ENCODE peak calls at places on chromosomes 5 and 9, in six cellular contexts. P is upper lobe of right lung; N is CD8-positive, alpha-beta T cell; Z is SK-N-SH; Y is foreskin fibroblast; E is brain microvascular endothelial cell. W is an unnamed sample.

GRCh38 chr5:149857499-149857898 is 87.1 kb downstream of the PDE6A start:
- DNase-seq in P (peak; percentile 74), N (no peak), Z (peak; percentile 33), Y (peak; percentile 72), E (peak; percentile 27), W (no peak)

GRCh38 chr5:145811834-145812625 is 23.1 kb downstream of the PRELID2 start:
- DNase-seq in P (no peak), N (no peak), Z (no peak), Y (peak; percentile 74), E (peak; percentile 53), W (no peak)

GRCh38 chr5:109939109-109939682 is 249.5 kb downstream of the MAN2A1 start:
- DNase-seq in P (no peak), N (no peak), Z (no peak), Y (peak; percentile 5), E (peak; percentile 88), W (no peak)

GRCh38 chr9:106403081-106403480 is 459.9 kb upstream of the ZNF462 start:
- DNase-seq in P (no peak), N (no peak), Z (no peak), Y (no peak), E (peak; percentile 25), W (no peak)

GRCh38 chr9:89494199-89494598 is 3.7 kb downstream of the SEMA4D start:
- DNase-seq in P (no peak), N (no peak), Z (no peak), Y (no peak), E (no peak), W (no peak)

GRCh38 chr5:145014109-145014508 is 821.0 kb downstream of the PRELID2 start:
- DNase-seq in P (no peak), N (no peak), Z (no peak), Y (no peak), E (no peak), W (no peak)

GRCh38 chr9:4297151-4297794 is 2.6 kb downstream of the GLIS3 start:
- DNase-seq in P (peak; percentile 86), N (peak; percentile 27), Z (peak; percentile 54), Y (peak; percentile 92), E (peak; percentile 88), W (peak; percentile 87)

GRCh38 chr9:84775056-84775648 is 105.6 kb downstream of the NTRK2 start:
- DNase-seq in P (no peak), N (no peak), Z (no peak), Y (no peak), E (no peak), W (no peak)

GRCh38 chr9:69019808-69020207 is 5.9 kb upstream of the PRKACG start:
- DNase-seq in P (no peak), N (peak; percentile 27), Z (no peak), Y (no peak), E (no peak), W (no peak)

GRCh38 chr5:98594098-98594497 is 179.4 kb upstream of the RGMB start:
- DNase-seq in P (no peak), N (no peak), Z (no peak), Y (no peak), E (no peak), W (no peak)

GRCh38 chr5:1321576-1321975 is 23.3 kb downstream of the CLPTM1L start:
- DNase-seq in P (peak; percentile 50), N (no peak), Z (no peak), Y (no peak), E (no peak), W (no peak)

GRCh38 chr5:42889311-42889933 is 77.7 kb upstream of the SELENOP start:
- DNase-seq in P (no peak), N (peak; percentile 56), Z (peak; percentile 57), Y (peak; percentile 86), E (peak; percentile 62), W (peak; percentile 41)

GRCh38 chr9:123832858-123833257 is 97.1 kb downstream of the DENND1A start:
- DNase-seq in P (no peak), N (no peak), Z (no peak), Y (no peak), E (no peak), W (no peak)

GRCh38 chr5:40616791-40617190 is 62.9 kb upstream of the PTGER4 start:
- DNase-seq in P (no peak), N (no peak), Z (no peak), Y (no peak), E (no peak), W (no peak)

GRCh38 chr5:33041586-33041985 is 330.5 kb downstream of the NPR3 start:
- DNase-seq in P (peak; percentile 51), N (no peak), Z (no peak), Y (no peak), E (no peak), W (no peak)

GRCh38 chr9:129697956-129698757 is 32.7 kb downstream of the PRRX2 start:
- DNase-seq in P (no peak), N (no peak), Z (peak; percentile 67), Y (peak; percentile 84), E (no peak), W (no peak)

GRCh38 chr9:125632321-125633115 is 74.5 kb downstream of the MAPKAP1 start:
- DNase-seq in P (no peak), N (no peak), Z (no peak), Y (no peak), E (no peak), W (no peak)

GRCh38 chr5:135810188-135810943 is 24.1 kb upstream of the SLC25A48 start:
- DNase-seq in P (no peak), N (no peak), Z (no peak), Y (no peak), E (no peak), W (no peak)

GRCh38 chr5:91177085-91177484 is 206.0 kb downstream of the ARRDC3 start:
- DNase-seq in P (no peak), N (no peak), Z (no peak), Y (no peak), E (no peak), W (no peak)

GRCh38 chr5:10710513-10711128 is 50.4 kb downstream of the DAP start:
- DNase-seq in P (no peak), N (no peak), Z (no peak), Y (no peak), E (no peak), W (no peak)

GRCh38 chr5:130227699-130228098 is 323.4 kb downstream of the CHSY3 start:
- DNase-seq in P (no peak), N (no peak), Z (no peak), Y (no peak), E (no peak), W (no peak)

GRCh38 chr9:79233542-79233941 is 338.2 kb upstream of the TLE4 start:
- DNase-seq in P (no peak), N (no peak), Z (peak; percentile 24), Y (peak; percentile 49), E (peak; percentile 22), W (no peak)
- TF ChIP-seq CTCF in P (peak; percentile 25), N (no peak), Z (peak; percentile 42), Y (peak; percentile 29), E (peak; percentile 76), W (peak; percentile 37)

GRCh38 chr5:36418172-36418979 is 116.7 kb upstream of the RANBP3L start:
- DNase-seq in P (no peak), N (no peak), Z (no peak), Y (peak; percentile 32), E (no peak), W (no peak)
- H3K4me3 ChIP-seq in P (no peak overlapping the region), N (no peak overlapping the region), Z (no peak overlapping the region), Y (no peak overlapping the region), E (no peak overlapping the region), W (no peak overlapping the region)

DNA sequence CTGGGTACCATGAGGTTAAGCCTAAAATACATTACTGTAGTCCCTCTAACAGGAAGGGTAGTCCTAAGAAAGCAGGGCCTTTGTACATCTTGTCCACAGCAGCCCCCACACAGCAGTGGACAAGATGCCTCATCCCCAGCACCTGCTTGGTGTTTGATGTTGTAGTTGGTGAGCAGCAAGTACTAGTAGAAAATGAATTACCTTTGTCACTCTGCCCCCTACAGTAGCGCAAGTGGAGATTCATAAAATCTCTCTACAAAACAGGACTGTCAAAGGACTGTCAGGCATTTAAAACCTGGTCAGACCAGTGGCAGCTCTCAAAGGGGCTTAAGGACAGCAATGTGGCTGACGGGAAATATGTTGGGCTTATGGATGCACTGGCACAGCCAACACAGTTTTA is 122.5 kb downstream of the TMEM174 start:
- DNase-seq in P (no peak), N (no peak), Z (no peak), Y (no peak), E (no peak), W (no peak)
- TF ChIP-seq CTCF in P (peak; percentile 16), N (no peak), Z (peak; percentile 43), Y (no peak), E (peak; percentile 37), W (no peak)

DNA sequence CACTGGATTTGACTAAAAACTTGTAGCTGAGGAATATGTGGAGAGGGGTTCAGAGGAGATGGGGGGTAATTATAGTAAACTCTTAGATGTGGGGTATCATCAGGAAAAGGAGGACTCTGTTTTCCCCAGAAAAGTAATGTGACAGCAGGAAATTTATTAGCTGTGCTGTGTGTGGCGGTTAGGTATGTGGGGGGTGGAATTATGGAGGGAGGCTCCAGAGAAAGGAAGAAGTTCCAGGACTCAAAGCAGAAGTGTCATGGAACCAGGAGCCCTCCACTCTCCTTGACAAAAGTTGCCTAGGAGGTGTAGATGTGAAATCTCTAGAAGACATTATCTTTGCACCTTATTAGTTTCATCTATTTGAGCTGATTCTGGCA is 18.0 kb downstream of the NR2F1 start:
- DNase-seq in P (no peak), N (no peak), Z (peak; percentile 23), Y (no peak), E (no peak), W (no peak)
- H3K4me3 ChIP-seq in P (peak overlapping the region; percentile 42), N (no peak overlapping the region), Z (no peak overlapping the region), Y (no peak overlapping the region), E (peak overlapping the region; percentile 45), W (no peak overlapping the region)

DNA sequence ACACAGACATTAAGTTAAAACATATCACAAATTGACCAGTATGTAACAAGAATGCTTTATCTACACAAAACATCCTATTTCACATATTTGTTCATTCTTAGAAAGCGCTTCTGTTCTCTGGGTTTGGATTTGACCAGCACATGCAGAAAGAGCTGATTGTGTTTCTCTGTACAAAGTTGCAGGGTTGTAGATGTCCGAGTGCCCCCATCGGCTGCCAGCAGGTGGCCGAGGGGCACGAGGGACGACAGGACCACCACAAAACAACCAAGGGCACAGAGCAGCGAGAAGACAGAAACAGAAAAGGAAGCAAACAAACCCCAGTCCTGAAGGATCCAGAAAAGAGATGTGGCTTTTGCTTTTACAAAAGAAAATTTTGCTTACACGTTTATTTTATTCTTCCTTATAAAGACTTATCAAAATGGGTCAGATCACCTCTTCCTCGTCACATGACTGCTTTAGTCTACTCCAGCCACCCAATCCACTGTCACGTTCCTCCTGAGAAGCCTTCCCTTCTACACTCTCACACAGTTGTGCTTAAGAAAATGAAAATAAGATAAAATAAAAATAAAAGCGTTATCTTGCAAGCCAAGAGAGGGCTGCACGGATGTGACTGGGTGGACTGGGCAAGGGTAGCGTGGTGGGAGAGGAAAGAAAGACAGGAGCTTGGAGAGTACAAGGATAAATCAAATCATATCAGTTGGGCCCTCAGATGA is 9.5 kb downstream of the OTP start:
- DNase-seq in P (no peak), N (no peak), Z (peak; percentile 62), Y (no peak), E (no peak), W (no peak)
- TF ChIP-seq CTCF in P (no peak), N (no peak), Z (no peak), Y (no peak), E (peak; percentile 7), W (no peak)

DNA sequence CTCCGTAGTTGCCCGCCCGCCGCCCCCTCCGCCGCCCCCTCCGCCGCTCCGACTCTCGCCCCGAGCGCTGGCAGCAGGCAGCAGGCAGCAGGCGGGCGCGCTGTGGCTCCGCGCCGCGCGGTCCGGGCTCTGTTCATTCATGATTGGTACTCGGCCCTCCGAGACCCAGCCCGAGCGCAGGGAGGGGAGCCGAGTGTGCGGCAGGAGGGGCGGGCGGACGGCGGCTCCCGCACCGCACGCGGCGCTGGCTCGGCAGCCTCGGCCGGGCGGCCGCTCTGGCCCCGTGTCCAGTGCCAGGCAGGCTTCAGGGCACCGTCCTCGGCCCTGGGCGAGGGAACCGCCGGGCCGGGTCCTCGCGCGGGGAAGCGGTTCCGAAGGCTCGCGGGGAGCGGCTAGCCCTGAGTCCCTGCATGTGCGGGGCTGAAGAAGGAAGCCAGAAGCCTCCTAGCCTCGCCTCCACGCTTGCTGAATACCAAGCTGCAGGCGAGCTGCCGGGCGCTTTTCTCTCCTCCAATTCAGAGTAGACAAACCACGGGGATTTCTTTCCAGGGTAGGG is at the start of gene KCNIP1:
- DNase-seq in P (no peak), N (no peak), Z (peak; percentile 93), Y (peak; percentile 6), E (no peak), W (no peak)
- H3K4me3 ChIP-seq in P (no peak within 1 kb of the TSS), N (no peak within 1 kb of the TSS), Z (peak within 1 kb of the TSS; percentile 45), Y (no peak within 1 kb of the TSS), E (peak within 1 kb of the TSS; percentile 9), W (no peak within 1 kb of the TSS)